ENCODE peak calls at places on chromosomes 12 and 14, in four cellular contexts. One of them, this sample, is unnamed.

GRCh38 chr14:58501214-58501816 is 73.8 kb downstream of the KIAA0586 start:
- DNase-seq in fibroblast of lung: peak
- DNase-seq in upper lobe of left lung: no peak
- DNase-seq in right atrium auricular region: no peak
- DNase-seq in this sample: no peak

GRCh38 chr14:65976771-65977170 is 509.4 kb upstream of the CCDC196 start:
- DNase-seq in fibroblast of lung: no peak
- DNase-seq in right atrium auricular region: no peak
- DNase-seq in upper lobe of left lung: no peak
- DNase-seq in this sample: no peak

GRCh38 chr14:34718750-34719304 is 4.4 kb upstream of the CFL2 start:
- DNase-seq in right atrium auricular region: no peak
- DNase-seq in upper lobe of left lung: no peak
- DNase-seq in fibroblast of lung: peak
- DNase-seq in this sample: no peak

GRCh38 chr12:122845041-122845864 is 10.0 kb downstream of the HIP1R start:
- DNase-seq in fibroblast of lung: no peak
- DNase-seq in right atrium auricular region: no peak
- DNase-seq in upper lobe of left lung: no peak
- DNase-seq in this sample: no peak

GRCh38 chr12:26629864-26630263 is 203.1 kb downstream of the ITPR2 start:
- DNase-seq in upper lobe of left lung: no peak
- DNase-seq in right atrium auricular region: no peak
- DNase-seq in fibroblast of lung: peak
- DNase-seq in this sample: no peak

GRCh38 chr14:21572604-21573003 is 7.3 kb downstream of the OR10G3 start:
- DNase-seq in fibroblast of lung: no peak
- DNase-seq in right atrium auricular region: no peak
- DNase-seq in upper lobe of left lung: no peak
- DNase-seq in this sample: no peak

GRCh38 chr12:47799357-47799955 is 20.2 kb downstream of the HDAC7 start:
- DNase-seq in fibroblast of lung: no peak
- DNase-seq in right atrium auricular region: no peak
- DNase-seq in upper lobe of left lung: no peak
- DNase-seq in this sample: peak

GRCh38 chr12:40105265-40105514 is 691 bp downstream of the SLC2A13 start:
- DNase-seq in fibroblast of lung: peak
- DNase-seq in right atrium auricular region: peak
- DNase-seq in upper lobe of left lung: peak
- DNase-seq in this sample: no peak

GRCh38 chr12:79407671-79408622 is 282.8 kb downstream of the PAWR start:
- DNase-seq in right atrium auricular region: no peak
- DNase-seq in upper lobe of left lung: peak
- DNase-seq in fibroblast of lung: peak
- DNase-seq in this sample: no peak

GRCh38 chr12:112848338-112848715 is 56.8 kb downstream of the RPH3A start:
- DNase-seq in upper lobe of left lung: no peak
- DNase-seq in right atrium auricular region: no peak
- DNase-seq in fibroblast of lung: no peak
- DNase-seq in this sample: no peak

GRCh38 chr12:23523339-23523738 is 426.1 kb downstream of the SOX5 start:
- DNase-seq in right atrium auricular region: no peak
- DNase-seq in fibroblast of lung: peak
- DNase-seq in upper lobe of left lung: no peak
- DNase-seq in this sample: no peak

GRCh38 chr12:57461904-57462306 is 2.3 kb downstream of the GLI1 start:
- DNase-seq in upper lobe of left lung: no peak
- DNase-seq in right atrium auricular region: no peak
- DNase-seq in fibroblast of lung: no peak
- DNase-seq in this sample: no peak

GRCh38 chr14:45649051-45649450 is 396.0 kb upstream of the MIS18BP1 start:
- DNase-seq in right atrium auricular region: no peak
- DNase-seq in fibroblast of lung: no peak
- DNase-seq in upper lobe of left lung: no peak
- DNase-seq in this sample: no peak

GRCh38 chr14:22691171-22691570 is 47.0 kb upstream of the OR6J1 start:
- DNase-seq in right atrium auricular region: no peak
- DNase-seq in upper lobe of left lung: no peak
- DNase-seq in fibroblast of lung: peak
- DNase-seq in this sample: no peak

GRCh38 chr12:94055528-94055927 is 92.8 kb upstream of the PLXNC1 start:
- DNase-seq in right atrium auricular region: no peak
- DNase-seq in upper lobe of left lung: no peak
- DNase-seq in fibroblast of lung: no peak
- DNase-seq in this sample: no peak

GRCh38 chr12:108102363-108102762 is 26.7 kb upstream of the WSCD2 start:
- DNase-seq in right atrium auricular region: no peak
- DNase-seq in upper lobe of left lung: no peak
- DNase-seq in fibroblast of lung: no peak
- DNase-seq in this sample: no peak

GRCh38 chr12:12449533-12450025 is 92.7 kb downstream of the BORCS5 start:
- DNase-seq in upper lobe of left lung: peak
- DNase-seq in right atrium auricular region: no peak
- DNase-seq in fibroblast of lung: peak
- DNase-seq in this sample: no peak

GRCh38 chr14:92785601-92786426 is 8.3 kb upstream of the GOLGA5 start:
- DNase-seq in right atrium auricular region: peak
- DNase-seq in upper lobe of left lung: no peak
- DNase-seq in fibroblast of lung: peak
- DNase-seq in this sample: no peak

GRCh38 chr12:68954811-68955210 is 21.8 kb upstream of the CPM start:
- DNase-seq in fibroblast of lung: no peak
- DNase-seq in upper lobe of left lung: no peak
- DNase-seq in right atrium auricular region: no peak
- DNase-seq in this sample: no peak

GRCh38 chr12:43761535-43761934 is 2.8 kb downstream of the IRAK4 start:
- DNase-seq in upper lobe of left lung: no peak
- DNase-seq in fibroblast of lung: no peak
- DNase-seq in right atrium auricular region: no peak
- DNase-seq in this sample: no peak

GRCh38 chr12:6829532-6830220 is 1.5 kb downstream of the P3H3 start:
- DNase-seq in upper lobe of left lung: no peak
- DNase-seq in fibroblast of lung: no peak
- DNase-seq in right atrium auricular region: no peak
- DNase-seq in this sample: no peak

GRCh38 chr12:90305379-90305778 is 596.7 kb upstream of the ATP2B1 start:
- DNase-seq in upper lobe of left lung: no peak
- DNase-seq in fibroblast of lung: no peak
- DNase-seq in right atrium auricular region: no peak
- DNase-seq in this sample: no peak

GRCh38 chr12:7042847-7043246 is 17.7 kb upstream of the C1S start:
- DNase-seq in upper lobe of left lung: no peak
- DNase-seq in right atrium auricular region: no peak
- DNase-seq in fibroblast of lung: peak
- DNase-seq in this sample: no peak

GRCh38 chr14:38405851-38406630 is 150.1 kb upstream of the CLEC14A start:
- DNase-seq in right atrium auricular region: no peak
- DNase-seq in upper lobe of left lung: no peak
- DNase-seq in fibroblast of lung: peak
- DNase-seq in this sample: no peak

GRCh38 chr12:122471324-122472226 is 29.2 kb downstream of the ZCCHC8 start:
- DNase-seq in fibroblast of lung: peak
- DNase-seq in right atrium auricular region: peak
- DNase-seq in upper lobe of left lung: peak
- DNase-seq in this sample: no peak

GRCh38 chr12:25020621-25021243 is 71.8 kb upstream of the BCAT1 start:
- DNase-seq in right atrium auricular region: no peak
- DNase-seq in upper lobe of left lung: no peak
- DNase-seq in fibroblast of lung: no peak
- DNase-seq in this sample: no peak

GRCh38 chr14:60250318-60251035 is 1.5 kb downstream of the PPM1A start:
- DNase-seq in fibroblast of lung: peak
- DNase-seq in right atrium auricular region: no peak
- DNase-seq in upper lobe of left lung: peak
- DNase-seq in this sample: no peak

GRCh38 chr12:56839489-56840442 is 76.6 kb downstream of the HSD17B6 start:
- DNase-seq in fibroblast of lung: peak
- DNase-seq in right atrium auricular region: no peak
- DNase-seq in upper lobe of left lung: peak
- DNase-seq in this sample: no peak

GRCh38 chr12:108582981-108583770 is 14.7 kb downstream of the TMEM119 start:
- DNase-seq in right atrium auricular region: no peak
- DNase-seq in upper lobe of left lung: no peak
- DNase-seq in fibroblast of lung: no peak
- DNase-seq in this sample: no peak

GRCh38 chr12:6952121-6952859 is 1.1 kb downstream of the PTPN6 start:
- DNase-seq in upper lobe of left lung: no peak
- DNase-seq in fibroblast of lung: no peak
- DNase-seq in right atrium auricular region: no peak
- DNase-seq in this sample: no peak

GRCh38 chr14:87149583-87150354 is 843.2 kb downstream of the GALC start:
- DNase-seq in right atrium auricular region: no peak
- DNase-seq in fibroblast of lung: peak
- DNase-seq in upper lobe of left lung: no peak
- DNase-seq in this sample: no peak

GRCh38 chr14:53962954-53963490 is 6.4 kb upstream of the BMP4 start:
- DNase-seq in upper lobe of left lung: peak
- DNase-seq in fibroblast of lung: no peak
- DNase-seq in right atrium auricular region: no peak
- DNase-seq in this sample: no peak

GRCh38 chr12:9754097-9754964 is 6.4 kb downstream of the CD69 start:
- DNase-seq in upper lobe of left lung: no peak
- DNase-seq in fibroblast of lung: no peak
- DNase-seq in right atrium auricular region: no peak
- DNase-seq in this sample: no peak

GRCh38 chr14:66628646-66629045 is 120.7 kb downstream of the GPHN start:
- DNase-seq in upper lobe of left lung: no peak
- DNase-seq in right atrium auricular region: no peak
- DNase-seq in fibroblast of lung: peak
- DNase-seq in this sample: no peak

GRCh38 chr14:29709490-29709889 is 218.2 kb downstream of the PRKD1 start:
- DNase-seq in upper lobe of left lung: no peak
- DNase-seq in right atrium auricular region: no peak
- DNase-seq in fibroblast of lung: peak
- DNase-seq in this sample: no peak

GRCh38 chr12:123232472-123232806 is 502 bp downstream of the MPHOSPH9 start:
- DNase-seq in upper lobe of left lung: peak
- DNase-seq in fibroblast of lung: no peak
- DNase-seq in right atrium auricular region: no peak
- DNase-seq in this sample: peak

GRCh38 chr12:67573456-67573855 is 75.1 kb upstream of the DYRK2 start:
- DNase-seq in upper lobe of left lung: no peak
- DNase-seq in fibroblast of lung: no peak
- DNase-seq in right atrium auricular region: no peak
- DNase-seq in this sample: no peak

GRCh38 chr14:39972704-39973103 is 540.5 kb upstream of the FBXO33 start:
- DNase-seq in upper lobe of left lung: no peak
- DNase-seq in right atrium auricular region: no peak
- DNase-seq in fibroblast of lung: no peak
- DNase-seq in this sample: no peak
- H3K4me3 ChIP-seq in upper lobe of left lung: no peak
- H3K4me3 ChIP-seq in right atrium auricular region: no peak
- H3K4me3 ChIP-seq in fibroblast of lung: no peak
- H3K4me3 ChIP-seq in this sample: no peak

DNA sequence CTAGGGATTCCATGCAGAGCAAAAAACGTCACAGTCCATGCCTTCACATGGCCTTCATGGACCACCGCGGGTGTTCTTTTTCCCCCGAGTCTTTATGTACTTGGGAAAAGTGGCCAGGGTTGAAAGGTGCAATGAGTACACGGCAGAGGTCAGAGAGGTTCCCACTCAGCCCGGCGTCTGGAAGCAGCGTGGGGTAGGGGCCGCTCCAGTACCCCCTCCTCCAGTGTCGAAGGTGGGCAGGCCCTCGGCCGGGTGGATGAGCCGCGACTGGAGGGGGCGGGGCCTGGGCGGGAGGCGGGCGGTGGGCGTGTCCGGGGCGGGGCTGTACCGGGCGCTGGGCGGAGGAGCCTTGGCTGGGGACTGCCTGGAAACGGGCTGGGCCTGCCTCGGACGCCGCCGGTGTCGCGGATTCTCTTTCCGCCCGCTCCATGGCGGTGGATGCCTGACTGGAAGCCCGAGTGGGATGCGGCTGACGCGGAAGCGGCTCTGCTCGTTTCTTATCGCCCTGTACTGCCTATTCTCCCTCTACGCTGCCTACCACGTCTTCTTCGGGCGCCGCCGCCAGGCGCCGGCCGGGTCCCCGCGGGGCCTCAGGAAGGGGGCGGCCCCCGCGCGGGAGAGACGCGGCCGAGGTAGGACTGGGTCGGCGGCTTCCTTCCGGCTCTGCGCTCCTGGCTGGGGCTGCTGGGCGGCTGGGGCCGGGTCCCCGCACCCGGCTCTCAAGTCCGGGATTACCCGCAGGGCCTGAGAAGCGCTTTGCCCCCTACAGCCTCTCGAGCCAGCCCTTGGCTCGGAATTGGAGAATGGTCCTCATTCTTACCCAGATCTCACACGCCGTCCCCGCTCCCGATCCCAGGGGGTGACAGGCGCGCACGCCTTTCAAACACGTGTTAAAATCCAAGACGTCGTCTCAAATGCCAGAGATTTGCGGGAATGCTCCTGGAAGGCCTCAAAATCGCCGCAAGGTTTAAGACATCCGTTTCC is at the start of gene RXYLT1:
- DNase-seq in fibroblast of lung: peak
- DNase-seq in upper lobe of left lung: peak
- DNase-seq in right atrium auricular region: peak
- DNase-seq in this sample: peak
- TF ChIP-seq CTCF in fibroblast of lung: no peak
- TF ChIP-seq CTCF in upper lobe of left lung: no peak
- TF ChIP-seq CTCF in right atrium auricular region: no peak
- TF ChIP-seq CTCF in this sample: no peak

GRCh38 chr14:67938046-67938445 is 118.5 kb downstream of the RAD51B start:
- DNase-seq in upper lobe of left lung: no peak
- DNase-seq in right atrium auricular region: no peak
- DNase-seq in fibroblast of lung: no peak
- DNase-seq in this sample: no peak
- H3K27ac ChIP-seq in upper lobe of left lung: no peak
- H3K27ac ChIP-seq in right atrium auricular region: no peak
- H3K27ac ChIP-seq in fibroblast of lung: no peak
- H3K27ac ChIP-seq in this sample: no peak

GRCh38 chr12:16606117-16606200 is at the start of gene LMO3:
- DNase-seq in upper lobe of left lung: no peak
- DNase-seq in right atrium auricular region: no peak
- DNase-seq in fibroblast of lung: no peak
- DNase-seq in this sample: no peak

GRCh38 chr12:16606936-16607335 is 974 bp upstream of the LMO3 start:
- DNase-seq in fibroblast of lung: no peak
- DNase-seq in right atrium auricular region: no peak
- DNase-seq in upper lobe of left lung: no peak
- DNase-seq in this sample: no peak

GRCh38 chr12:16606201-16606849 is 363 bp upstream of the LMO3 start:
- DNase-seq in right atrium auricular region: no peak
- DNase-seq in fibroblast of lung: peak
- DNase-seq in upper lobe of left lung: no peak
- DNase-seq in this sample: no peak

GRCh38 chr12:16604853-16605252 is 1.1 kb downstream of the LMO3 start:
- DNase-seq in right atrium auricular region: no peak
- DNase-seq in upper lobe of left lung: no peak
- DNase-seq in fibroblast of lung: no peak
- DNase-seq in this sample: no peak

GRCh38 chr12:16605666-16606116 is 271 bp downstream of the LMO3 start:
- DNase-seq in right atrium auricular region: no peak
- DNase-seq in upper lobe of left lung: no peak
- DNase-seq in fibroblast of lung: peak
- DNase-seq in this sample: no peak
- H3K4me3 ChIP-seq in right atrium auricular region: peak
- H3K4me3 ChIP-seq in upper lobe of left lung: peak
- H3K4me3 ChIP-seq in fibroblast of lung: peak
- H3K4me3 ChIP-seq in this sample: peak